ENCODE peak calls at places on chromosomes 13 and 19, in four cellular contexts. F is amniotic stem cell, H is globus pallidus, B is foreskin fibroblast. O is an unnamed sample.

GRCh38 chr19:14575428-14575980 is 3.6 kb upstream of the NDUFB7 start:
- DNase-seq in F (no peak), H (no peak), B (no peak), O (no peak)

GRCh38 chr19:50500060-50500752 is 10.8 kb downstream of the JOSD2 start:
- DNase-seq in F (no peak), H (peak), B (no peak), O (no peak)

GRCh38 chr13:101341464-101341863 is 74.8 kb downstream of the NALCN start:
- DNase-seq in F (no peak), H (no peak), B (peak), O (no peak)

GRCh38 chr13:109146912-109147624 is 517.7 kb downstream of the MYO16 start:
- DNase-seq in F (peak), H (no peak), B (peak), O (no peak)

GRCh38 chr13:114090476-114090875 is 41.9 kb downstream of the RASA3 start:
- DNase-seq in F (no peak), H (no peak), B (no peak), O (peak)

GRCh38 chr19:28961772-28962500 is 251.0 kb downstream of the UQCRFS1 start:
- DNase-seq in F (no peak), H (no peak), B (peak), O (no peak)

GRCh38 chr19:41795031-41795461 is 1.3 kb upstream of the CEACAM3 start:
- DNase-seq in F (no peak), H (no peak), B (peak), O (no peak)

GRCh38 chr19:18289471-18290066 is 8.1 kb upstream of the JUND start:
- DNase-seq in F (no peak), H (no peak), B (no peak), O (no peak)

GRCh38 chr19:50649433-50650391 is at the start of gene C19orf81:
- DNase-seq in F (no peak), H (no peak), B (no peak), O (no peak)

GRCh38 chr13:111239754-111240670 is 80.4 kb upstream of the TEX29 start:
- DNase-seq in F (no peak), H (peak), B (peak), O (no peak)

GRCh38 chr19:20863176-20863575 is 59.9 kb upstream of the ZNF85 start:
- DNase-seq in F (no peak), H (no peak), B (no peak), O (no peak)

GRCh38 chr19:35555301-35556005 is 8.0 kb downstream of the ATP4A start:
- DNase-seq in F (no peak), H (no peak), B (peak), O (no peak)

GRCh38 chr13:37211542-37211941 is 106.1 kb upstream of the CSNK1A1L start:
- DNase-seq in F (no peak), H (no peak), B (no peak), O (no peak)

GRCh38 chr13:111506621-111507020 is 186.2 kb downstream of the TEX29 start:
- DNase-seq in F (no peak), H (no peak), B (no peak), O (no peak)

GRCh38 chr19:58406818-58407657 is 1.4 kb upstream of the ZNF584 start:
- DNase-seq in F (no peak), H (no peak), B (peak), O (no peak)

GRCh38 chr19:12723383-12723642 is 419 bp downstream of the TNPO2 start:
- DNase-seq in F (no peak), H (no peak), B (peak), O (no peak)

GRCh38 chr19:35105411-35106290 is 10.0 kb upstream of the FXYD3 start:
- DNase-seq in F (no peak), H (no peak), B (no peak), O (no peak)

GRCh38 chr13:29713841-29714240 is 118.4 kb upstream of the SLC7A1 start:
- DNase-seq in F (no peak), H (no peak), B (peak), O (no peak)

GRCh38 chr13:102771298-102772041 is 2.1 kb downstream of the TEX30 start:
- DNase-seq in F (no peak), H (no peak), B (no peak), O (no peak)

GRCh38 chr13:103067751-103068563 is 1.7 kb upstream of the SLC10A2 start:
- DNase-seq in F (no peak), H (no peak), B (no peak), O (peak)

GRCh38 chr13:46951516-46951915 is 54.7 kb upstream of the HTR2A start:
- DNase-seq in F (no peak), H (no peak), B (no peak), O (no peak)

GRCh38 chr13:74062933-74063332 is 71.3 kb downstream of the KLF12 start:
- DNase-seq in F (no peak), H (peak), B (peak), O (peak)

GRCh38 chr13:91054902-91055301 is 292.6 kb upstream of the MIR17HG start:
- DNase-seq in F (no peak), H (no peak), B (no peak), O (no peak)

GRCh38 chr19:23071087-23071511 is 45.7 kb upstream of the ZNF730 start:
- DNase-seq in F (no peak), H (no peak), B (peak), O (no peak)

GRCh38 chr13:89401209-89401810 is 1730.1 kb downstream of the SLITRK5 start:
- DNase-seq in F (no peak), H (peak), B (peak), O (no peak)

GRCh38 chr13:99525967-99526366 is 24.7 kb downstream of the TM9SF2 start:
- DNase-seq in F (no peak), H (no peak), B (no peak), O (no peak)

GRCh38 chr13:89465366-89465765 is 1794.2 kb downstream of the SLITRK5 start:
- DNase-seq in F (no peak), H (no peak), B (no peak), O (no peak)

GRCh38 chr13:113560645-113561416 is 23.7 kb upstream of the TFDP1 start:
- DNase-seq in F (no peak), H (no peak), B (no peak), O (peak)